ENCODE peak calls at places on chromosomes 12 and 14, in seven cellular contexts. P is mammary epithelial cell; S is RWPE1; L is NB4; B is fibroblast of villous mesenchyme; T is activated naive CD8-positive, alpha-beta T cell treated with anti-CD3 and anti-CD28 coated beads, Interleukin-2, amount 50 U/mL, for 24 hours; M is left colon. Y is an unnamed sample.
A peak's percentile ranks its signal among the peaks of the same experiment; 100 is the strongest.

GRCh38 chr14:29865299-29865698 is 62.3 kb downstream of the PRKD1 start:
- DNase-seq in B (no peak), P (no peak), L (no peak), M (no peak), T (no peak), S (no peak), Y (no peak)

GRCh38 chr12:31959701-31960391 is 631 bp downstream of the RESF1 start:
- DNase-seq in T (peak; percentile 64), B (peak; percentile 68), P (peak; percentile 63), M (peak; percentile 55), S (peak; percentile 52), L (peak; percentile 76), Y (no peak)

GRCh38 chr14:96799489-96800056 is 2.4 kb downstream of the VRK1 start:
- DNase-seq in S (no peak), L (no peak), B (no peak), P (no peak), M (no peak), T (no peak), Y (no peak)

GRCh38 chr14:104112609-104113571 is 25.5 kb upstream of the KIF26A start:
- DNase-seq in P (no peak), B (no peak), T (no peak), L (no peak), M (peak; percentile 28), S (no peak), Y (peak; percentile 46)

GRCh38 chr12:128323526-128323925 is 56.6 kb downstream of the TMEM132C start:
- DNase-seq in M (no peak), L (no peak), T (no peak), P (no peak), S (no peak), B (no peak), Y (no peak)

GRCh38 chr12:1053690-1054089 is 62.7 kb downstream of the ERC1 start:
- DNase-seq in T (no peak), L (no peak), S (no peak), B (no peak), P (no peak), M (no peak), Y (no peak)

GRCh38 chr12:108004368-108004767 is 124.7 kb upstream of the WSCD2 start:
- DNase-seq in P (no peak), M (no peak), L (peak; percentile 19), S (peak; percentile 22), B (peak; percentile 2), T (no peak), Y (no peak)

GRCh38 chr14:81402123-81402495 is 2.0 kb upstream of the STON2 start:
- DNase-seq in M (no peak), P (peak; percentile 52), L (peak; percentile 37), T (no peak), S (no peak), B (peak; percentile 15), Y (no peak)

GRCh38 chr12:122166422-122167327 is 7.3 kb downstream of the IL31 start:
- DNase-seq in L (no peak), S (no peak), T (peak; percentile 48), P (no peak), B (no peak), M (no peak), Y (no peak)

GRCh38 chr12:92538970-92539749 is 163.6 kb upstream of the PLEKHG7 start:
- DNase-seq in P (peak; percentile 96), S (peak; percentile 68), B (peak; percentile 77), T (no peak), L (peak; percentile 98), M (no peak), Y (no peak)

GRCh38 chr14:42293180-42293579 is 686.5 kb downstream of the LRFN5 start:
- DNase-seq in P (no peak), M (no peak), S (no peak), L (no peak), B (no peak), T (no peak), Y (no peak)

GRCh38 chr12:18946106-18946505 is 183.4 kb upstream of the PLEKHA5 start:
- DNase-seq in S (no peak), L (no peak), M (no peak), B (no peak), P (no peak), T (no peak), Y (no peak)

Y was measured in upper lobe of left lung.